ENCODE peak calls at places on chromosomes 16 and 17, in ten cellular contexts. L, K, I, V, Q, D, H, N, F and A are unnamed samples.
A peak's percentile ranks its signal among the peaks of the same experiment; 100 is the strongest.

GRCh38 chr17:249236-249993 is 68.0 kb upstream of the DOC2B start:
- DNase-seq in L (no peak), K (no peak), I (no peak), V (no peak), Q (no peak), D (no peak), H (peak; percentile 6), N (no peak), F (no peak), A (no peak)

GRCh38 chr16:73062640-73063283 is 14.8 kb upstream of the ZFHX3 start:
- DNase-seq in L (no peak), K (no peak), I (no peak), V (no peak), Q (no peak), D (no peak), H (no peak), N (peak; percentile 24), F (no peak), A (no peak)

GRCh38 chr17:7380855-7381683 is at the start of gene TNK1:
- DNase-seq in L (peak; percentile 52), K (no peak), I (no peak), V (peak; percentile 67), Q (no peak), D (no peak), H (peak; percentile 48), N (no peak), F (peak; percentile 2), A (no peak)

GRCh38 chr17:28204751-28205150 is 114.2 kb upstream of the TMEM97 start:
- DNase-seq in L (no peak), K (peak; percentile 17), I (no peak), V (no peak), Q (no peak), D (no peak), H (no peak), N (peak; percentile 76), F (no peak), A (no peak)

GRCh38 chr17:80100035-80100323 is 1.4 kb upstream of the GAA start:
- DNase-seq in L (no peak), K (no peak), I (no peak), V (no peak), Q (no peak), D (no peak), H (no peak), N (no peak), F (no peak), A (no peak)

GRCh38 chr16:81442909-81443687 is 1.5 kb upstream of the CMIP start:
- DNase-seq in L (no peak), K (no peak), I (no peak), V (no peak), Q (no peak), D (no peak), H (no peak), N (peak; percentile 30), F (no peak), A (no peak)

GRCh38 chr17:78089557-78090281 is 38.8 kb downstream of the TMC6 start:
- DNase-seq in L (no peak), K (no peak), I (no peak), V (no peak), Q (no peak), D (no peak), H (no peak), N (no peak), F (no peak), A (no peak)

GRCh38 chr17:21688293-21688949 is 3.9 kb upstream of the KCNJ18 start:
- DNase-seq in L (no peak), K (no peak), I (no peak), V (no peak), Q (no peak), D (no peak), H (no peak), N (no peak), F (no peak), A (no peak)

GRCh38 chr17:10318540-10318939 is 54.3 kb downstream of the MYH13 start:
- DNase-seq in L (no peak), K (no peak), I (no peak), V (peak; percentile 8), Q (no peak), D (no peak), H (no peak), N (no peak), F (no peak), A (no peak)

GRCh38 chr17:45706033-45706432 is 78.1 kb upstream of the CRHR1 start:
- DNase-seq in L (no peak), K (no peak), I (no peak), V (no peak), Q (no peak), D (no peak), H (no peak), N (no peak), F (no peak), A (no peak)

GRCh38 chr16:85984211-85984880 is 85.4 kb downstream of the IRF8 start:
- DNase-seq in L (no peak), K (no peak), I (no peak), V (no peak), Q (no peak), D (no peak), H (no peak), N (no peak), F (no peak), A (no peak)

GRCh38 chr17:35477248-35477647 is 28.7 kb upstream of the SLFN13 start:
- DNase-seq in L (no peak), K (no peak), I (no peak), V (no peak), Q (no peak), D (no peak), H (no peak), N (no peak), F (no peak), A (no peak)

GRCh38 chr17:38417210-38417951 is 10.9 kb upstream of the ARHGAP23 start:
- DNase-seq in L (no peak), K (no peak), I (peak; percentile 45), V (no peak), Q (no peak), D (no peak), H (no peak), N (no peak), F (no peak), A (no peak)

GRCh38 chr17:77479817-77480508 is 339.2 kb downstream of the SEC14L1 start:
- DNase-seq in L (no peak), K (no peak), I (no peak), V (no peak), Q (no peak), D (no peak), H (no peak), N (no peak), F (no peak), A (no peak)

GRCh38 chr17:30321314-30321713 is 12.5 kb downstream of the TMIGD1 start:
- DNase-seq in L (no peak), K (no peak), I (no peak), V (peak; percentile 51), Q (no peak), D (no peak), H (no peak), N (no peak), F (no peak), A (no peak)

GRCh38 chr17:48100160-48100559 is 1.1 kb downstream of the CBX1 start:
- DNase-seq in L (no peak), K (peak; percentile 41), I (no peak), V (peak; percentile 29), Q (no peak), D (no peak), H (no peak), N (peak; percentile 79), F (no peak), A (no peak)

GRCh38 chr16:35150805-35151312 is 1691.4 kb downstream of the TP53TG3F start:
- DNase-seq in L (no peak), K (no peak), I (no peak), V (no peak), Q (no peak), D (peak; percentile 1), H (no peak), N (no peak), F (no peak), A (no peak)